ENCODE peak calls at places on chromosomes 4 and X, in five cellular contexts. B is omental fat pad; J is M059J; O is NCI-H1092; F is effector CD4-positive, alpha-beta T cell. A is an unnamed sample.

GRCh38 chr4:156749791-156750403 is 221.7 kb downstream of the PDGFC start:
- DNase-seq in O (no peak), B (no peak), F (no peak), J (peak), A (no peak)

GRCh38 chr4:69999420-69999819 is 3.7 kb downstream of the STATH start:
- DNase-seq in O (no peak), B (no peak), F (no peak), J (no peak), A (no peak)

GRCh38 chrX:152872522-152872921 is 25.3 kb upstream of the ZNF185 start:
- DNase-seq in F (no peak), J (no peak), O (no peak), B (no peak), A (no peak)

GRCh38 chr4:18075823-18076433 is 54.4 kb upstream of the LCORL start:
- DNase-seq in J (peak), F (no peak), O (no peak), B (no peak), A (no peak)

GRCh38 chrX:9114245-9114644 is 80.3 kb upstream of the FAM9B start:
- DNase-seq in B (no peak), O (no peak), J (no peak), F (no peak), A (no peak)

GRCh38 chrX:69504626-69505612 is 793 bp downstream of the NALF2 start:
- DNase-seq in B (no peak), J (no peak), F (no peak), O (no peak), A (no peak)

GRCh38 chrX:85024044-85024443 is 20.4 kb downstream of the APOOL start:
- DNase-seq in O (no peak), J (no peak), F (no peak), B (no peak), A (no peak)

GRCh38 chr4:103098331-103098730 is 1.3 kb downstream of the BDH2 start:
- DNase-seq in O (no peak), B (no peak), J (no peak), F (no peak), A (no peak)

GRCh38 chr4:24924309-24924781 is 11.5 kb upstream of the CCDC149 start:
- DNase-seq in J (peak), O (no peak), B (no peak), F (no peak), A (no peak)

GRCh38 chrX:136450050-136450830 is 37.5 kb upstream of the BRS3 start:
- DNase-seq in J (peak), B (no peak), O (no peak), F (no peak), A (no peak)

GRCh38 chrX:91434351-91435168 is at the start of gene PABPC5:
- DNase-seq in O (no peak), J (peak), B (peak), F (no peak), A (peak)

GRCh38 chrX:40083120-40083978 is 14.4 kb downstream of the BCOR start:
- DNase-seq in J (no peak), O (no peak), B (no peak), F (no peak), A (no peak)

GRCh38 chr4:126458993-126459392 is 1144.2 kb downstream of the FAT4 start:
- DNase-seq in J (no peak), O (no peak), F (no peak), B (no peak), A (no peak)

GRCh38 chr4:128715616-128716015 is 93.9 kb upstream of the JADE1 start:
- DNase-seq in F (no peak), O (no peak), B (no peak), J (peak), A (no peak)

GRCh38 chrX:103275947-103276567 is 493 bp downstream of the TCEAL5 start:
- DNase-seq in O (no peak), B (no peak), J (no peak), F (no peak), A (no peak)

GRCh38 chr4:123397276-123398150 is 918 bp downstream of the SPRY1 start:
- DNase-seq in J (peak), F (peak), B (no peak), O (peak), A (no peak)

GRCh38 chrX:10648608-10649007 is 28.2 kb upstream of the MID1 start:
- DNase-seq in B (no peak), J (no peak), F (no peak), O (no peak), A (no peak)

GRCh38 chr4:109729155-109729562 is 711 bp downstream of the PLA2G12A start:
- DNase-seq in J (peak), B (no peak), F (no peak), O (no peak), A (no peak)

GRCh38 chr4:172514011-172514410 is 654.6 kb upstream of the GALNT7 start:
- DNase-seq in B (no peak), J (no peak), F (no peak), O (no peak), A (no peak)

GRCh38 chrX:10783451-10783995 is 163.1 kb upstream of the MID1 start:
- DNase-seq in O (no peak), F (no peak), B (no peak), J (no peak), A (no peak)

GRCh38 chr4:75800972-75801371 is 76.6 kb downstream of the USO1 start:
- DNase-seq in F (no peak), O (no peak), B (no peak), J (peak), A (no peak)

GRCh38 chr4:2534904-2535385 is 1.5 kb upstream of the FAM193A start:
- DNase-seq in J (peak), B (no peak), F (no peak), O (no peak), A (no peak)

GRCh38 chrX:15410430-15410829 is 26.2 kb upstream of the VEGFD start:
- DNase-seq in O (no peak), B (no peak), F (no peak), J (no peak), A (no peak)

GRCh38 chrX:50769389-50770063 is 44.5 kb downstream of the SHROOM4 start:
- DNase-seq in F (no peak), O (no peak), J (peak), B (no peak), A (no peak)

GRCh38 chr4:36709986-36710385 is 428.6 kb downstream of the DTHD1 start:
- DNase-seq in J (no peak), B (no peak), O (no peak), F (no peak), A (no peak)

GRCh38 chr4:169032194-169032593 is 22.1 kb upstream of the CBR4 start:
- DNase-seq in F (no peak), J (no peak), O (no peak), B (no peak), A (no peak)

GRCh38 chrX:46569621-46570020 is 3.9 kb upstream of the CHST7 start:
- DNase-seq in J (no peak), F (no peak), O (no peak), B (no peak), A (no peak)

GRCh38 chr4:102263024-102263787 is 82.1 kb downstream of the SLC39A8 start:
- DNase-seq in J (peak), B (no peak), O (peak), F (no peak), A (peak)

GRCh38 chr4:148831945-148832344 is 389.7 kb upstream of the NR3C2 start:
- DNase-seq in F (no peak), J (peak), B (no peak), O (no peak), A (no peak)

GRCh38 chrX:24242649-24243556 is 71.0 kb downstream of the SUPT20HL2 start:
- DNase-seq in F (no peak), B (no peak), O (no peak), J (peak), A (no peak)

GRCh38 chrX:127276326-127276725 is 456.8 kb downstream of the PRR32 start:
- DNase-seq in J (no peak), F (no peak), B (no peak), O (no peak), A (no peak)

GRCh38 chr4:188008377-188008776 is 12.8 kb downstream of the ZFP42 start:
- DNase-seq in O (no peak), F (no peak), B (no peak), J (peak), A (no peak)

GRCh38 chr4:52172166-52172565 is 121.1 kb downstream of the SPATA18 start:
- DNase-seq in F (no peak), J (no peak), O (no peak), B (no peak), A (no peak)

GRCh38 chr4:74366367-74366891 is 1.5 kb downstream of the EREG start:
- DNase-seq in O (no peak), B (no peak), F (no peak), J (no peak), A (no peak)

GRCh38 chr4:184792950-184793555 is 32.7 kb downstream of the ACSL1 start:
- DNase-seq in B (no peak), O (no peak), F (peak), J (peak), A (no peak)

GRCh38 chr4:37603070-37603468 is 83.1 kb downstream of the RELL1 start:
- DNase-seq in J (peak), B (peak), F (peak), O (peak), A (peak)

GRCh38 chr4:142565771-142566170 is 280.3 kb downstream of the INPP4B start:
- DNase-seq in B (no peak), J (no peak), F (no peak), O (no peak), A (no peak)

GRCh38 chr4:5895287-5895686 is 2.4 kb upstream of the CRMP1 start:
- DNase-seq in J (no peak), F (no peak), O (no peak), B (no peak), A (no peak)

GRCh38 chr4:95985051-95985450 is 145.2 kb downstream of the PDHA2 start:
- DNase-seq in J (no peak), B (no peak), O (no peak), F (no peak), A (no peak)

GRCh38 chr4:175457956-175458355 is 354.1 kb downstream of the GPM6A start:
- DNase-seq in O (no peak), B (no peak), F (no peak), J (no peak), A (no peak)